ENCODE peak calls at places on chromosomes 16 and 17, in four cellular contexts. B, J, C and P are unnamed samples.
A peak's percentile ranks its signal among the peaks of the same experiment; 100 is the strongest.

GRCh38 chr17:75587718-75588545 is at the start of gene MYO15B:
- DNase-seq in C (no peak), B (peak; percentile 29), J (peak; percentile 62), P (peak; percentile 81)

GRCh38 chr16:47058295-47059086 is 85.0 kb upstream of the DNAJA2 start:
- DNase-seq in B (no peak), C (no peak), J (peak; percentile 54), P (no peak)

GRCh38 chr16:48947371-48947713 is 334.3 kb downstream of the CBLN1 start:
- DNase-seq in C (no peak), B (no peak), J (no peak), P (no peak)

GRCh38 chr16:23848958-23849357 is 13.2 kb downstream of the PRKCB start:
- DNase-seq in B (no peak), J (no peak), C (no peak), P (no peak)

GRCh38 chr16:20910781-20911321 is 10.3 kb downstream of the LYRM1 start:
- DNase-seq in J (peak; percentile 90), B (no peak), C (peak; percentile 92), P (no peak)

GRCh38 chr17:66602659-66603363 is 232.1 kb upstream of the CACNG5 start:
- DNase-seq in C (peak; percentile 77), B (no peak), J (peak; percentile 76), P (no peak)

GRCh38 chr17:6279659-6280058 is 155.3 kb downstream of the AIPL1 start:
- DNase-seq in B (no peak), J (no peak), C (no peak), P (peak; percentile 16)

GRCh38 chr17:51427259-51428255 is 167.2 kb downstream of the UTP18 start:
- DNase-seq in B (no peak), C (no peak), J (no peak), P (peak; percentile 12)

GRCh38 chr17:31310260-31310659 is 3.6 kb downstream of the EVI2B start:
- DNase-seq in C (no peak), B (no peak), J (no peak), P (no peak)

GRCh38 chr17:81191116-81191515 is 25.1 kb upstream of the AATK start:
- DNase-seq in B (no peak), C (no peak), J (no peak), P (no peak)

GRCh38 chr17:81189016-81189415 is 23.0 kb upstream of the AATK start:
- DNase-seq in B (no peak), C (no peak), J (no peak), P (no peak)

GRCh38 chr17:81188491-81188840 is 22.4 kb upstream of the AATK start:
- DNase-seq in J (no peak), C (no peak), B (no peak), P (no peak)

GRCh38 chr17:81190591-81190990 is 24.6 kb upstream of the AATK start:
- DNase-seq in J (no peak), C (no peak), B (no peak), P (no peak)

DNA sequence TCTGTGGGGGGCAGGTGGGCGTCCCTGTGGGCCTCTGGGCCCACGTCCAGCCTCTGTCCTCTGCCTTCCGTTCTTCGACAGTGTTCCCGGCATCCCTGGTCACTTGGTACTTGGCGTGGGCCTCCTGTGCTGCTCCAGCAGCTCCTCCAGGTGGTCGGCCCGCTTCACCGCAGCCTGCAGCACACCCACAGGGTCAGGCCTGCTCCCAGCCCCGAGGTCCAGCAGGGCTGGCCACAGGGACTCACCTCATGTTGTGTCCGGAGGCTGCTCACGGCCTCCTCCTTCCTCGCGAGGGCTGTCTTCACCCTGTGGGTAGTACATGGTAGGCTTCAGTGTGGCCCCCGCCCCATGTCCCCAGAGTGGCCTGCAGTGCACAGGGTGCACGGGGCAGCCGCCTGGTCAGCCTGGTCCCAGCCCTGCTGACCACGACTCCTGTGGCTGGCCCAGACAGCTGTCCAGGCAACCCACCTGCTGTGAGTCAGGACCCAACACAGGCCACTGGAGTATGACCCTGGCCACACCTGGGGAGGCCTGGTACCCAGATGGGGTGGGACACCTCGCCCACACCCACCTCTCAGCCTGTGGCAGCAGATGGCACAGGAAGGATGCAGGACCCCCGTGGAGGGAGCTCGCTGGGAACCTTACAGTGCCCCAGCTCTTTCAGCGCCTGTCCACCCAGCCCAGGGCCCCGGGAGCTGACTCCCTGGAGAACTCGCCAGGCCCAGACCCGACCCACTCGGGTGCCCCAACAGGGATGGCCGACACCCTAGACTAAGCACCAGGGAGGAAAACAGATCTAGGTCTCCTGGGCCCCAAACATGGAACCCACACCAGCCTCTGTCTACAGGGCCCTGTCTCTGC is 23.9 kb upstream of the AATK start:
- DNase-seq in J (peak; percentile 7), C (no peak), B (no peak), P (peak; percentile 63)
- TF ChIP-seq CTCF in J (no peak), C (peak; percentile 14), B (no peak), P (no peak)

GRCh38 chr17:71115669-71115972 is 946.3 kb downstream of the KCNJ2 start:
- DNase-seq in B (no peak), C (peak; percentile 15), J (no peak), P (no peak)

GRCh38 chr17:71114911-71115668 is 945.8 kb downstream of the KCNJ2 start:
- DNase-seq in B (no peak), J (no peak), C (no peak), P (no peak)

GRCh38 chr17:71117461-71117860 is 948.1 kb downstream of the KCNJ2 start:
- DNase-seq in B (no peak), J (peak; percentile 20), C (peak; percentile 21), P (no peak)

DNA sequence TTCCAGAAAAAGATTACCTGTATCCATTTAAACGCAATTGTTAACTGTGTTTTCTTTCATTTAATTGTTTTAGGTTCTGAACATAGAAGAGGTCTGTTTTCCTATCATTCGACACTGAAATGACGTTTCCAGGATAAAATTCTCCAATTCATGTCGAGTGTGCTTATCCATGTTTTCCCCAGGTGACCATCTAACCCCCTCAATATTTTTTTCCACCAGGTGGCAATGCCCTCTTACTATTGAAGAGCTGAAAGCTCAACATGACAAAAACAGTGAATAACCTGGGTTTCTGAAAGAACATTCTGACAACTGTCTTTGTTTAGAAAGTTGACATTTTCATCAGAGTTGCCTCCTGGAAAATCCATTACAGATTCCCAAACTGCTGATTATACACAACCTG is 948.7 kb downstream of the KCNJ2 start:
- DNase-seq in J (no peak), B (no peak), C (peak; percentile 18), P (peak; percentile 4)
- TF ChIP-seq CTCF in J (peak; percentile 10), B (no peak), C (peak; percentile 47), P (no peak)

GRCh38 chr17:49218941-49219913 is 8.7 kb downstream of the ABI3 start:
- DNase-seq in C (no peak), J (no peak), B (no peak), P (no peak)
- TF ChIP-seq CTCF in C (no peak), J (peak; percentile 16), B (no peak), P (no peak)

GRCh38 chr17:58541249-58541648 is 26.8 kb upstream of the MTMR4 start:
- DNase-seq in J (no peak), B (no peak), C (no peak), P (no peak)
- TF ChIP-seq CTCF in J (peak; percentile 48), B (no peak), C (peak; percentile 13), P (no peak)

GRCh38 chr16:70158261-70158939 is 15.2 kb upstream of the CLEC18C start:
- DNase-seq in B (peak; percentile 13), J (no peak), C (no peak), P (no peak)
- TF ChIP-seq CTCF in B (no peak), J (no peak), C (no peak), P (no peak)

DNA sequence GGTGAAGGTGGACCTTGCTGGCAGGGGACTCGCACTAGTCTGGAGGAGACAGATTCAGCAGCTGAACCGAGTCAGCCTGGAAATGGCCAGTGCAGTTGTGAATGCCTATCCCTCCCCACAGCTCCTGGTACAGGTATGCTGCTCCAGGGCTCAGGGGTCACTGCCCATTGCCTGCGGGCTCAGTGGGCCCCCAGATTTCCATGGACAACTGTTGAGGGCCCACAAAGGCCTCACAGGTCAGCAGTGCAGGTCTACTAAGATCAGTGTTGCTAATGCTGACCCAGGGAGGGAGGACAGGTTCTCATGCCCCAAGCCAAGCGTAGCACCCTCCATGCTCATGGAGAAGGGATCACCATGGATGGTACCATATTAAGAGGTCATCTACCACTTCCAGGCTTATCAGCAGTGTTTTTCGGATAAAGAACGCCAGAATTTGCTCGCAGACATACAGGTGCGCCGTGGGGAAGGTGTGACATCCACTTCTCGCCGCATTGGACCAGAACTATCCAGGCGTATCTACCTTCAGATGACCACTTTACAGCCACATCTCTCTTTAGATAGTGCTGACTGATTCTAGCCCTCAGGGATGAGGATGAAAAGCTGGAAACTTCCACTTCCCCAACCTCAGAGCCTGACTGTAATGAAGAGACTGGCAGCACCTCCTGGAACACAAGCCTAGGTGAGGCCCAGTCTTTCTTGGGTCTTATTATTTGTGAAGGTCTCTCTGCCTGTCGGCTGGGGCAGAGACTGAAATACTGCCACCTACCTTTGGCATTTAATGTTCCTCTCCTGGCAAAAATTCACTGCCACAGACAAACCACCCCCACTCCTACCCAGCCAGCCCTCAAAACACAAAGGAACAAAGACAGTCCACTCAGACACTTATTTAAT is 7.6 kb downstream of the EME1 start:
- DNase-seq in B (no peak), C (no peak), J (no peak), P (no peak)
- TF ChIP-seq CTCF in B (no peak), C (peak; percentile 14), J (no peak), P (no peak)

DNA sequence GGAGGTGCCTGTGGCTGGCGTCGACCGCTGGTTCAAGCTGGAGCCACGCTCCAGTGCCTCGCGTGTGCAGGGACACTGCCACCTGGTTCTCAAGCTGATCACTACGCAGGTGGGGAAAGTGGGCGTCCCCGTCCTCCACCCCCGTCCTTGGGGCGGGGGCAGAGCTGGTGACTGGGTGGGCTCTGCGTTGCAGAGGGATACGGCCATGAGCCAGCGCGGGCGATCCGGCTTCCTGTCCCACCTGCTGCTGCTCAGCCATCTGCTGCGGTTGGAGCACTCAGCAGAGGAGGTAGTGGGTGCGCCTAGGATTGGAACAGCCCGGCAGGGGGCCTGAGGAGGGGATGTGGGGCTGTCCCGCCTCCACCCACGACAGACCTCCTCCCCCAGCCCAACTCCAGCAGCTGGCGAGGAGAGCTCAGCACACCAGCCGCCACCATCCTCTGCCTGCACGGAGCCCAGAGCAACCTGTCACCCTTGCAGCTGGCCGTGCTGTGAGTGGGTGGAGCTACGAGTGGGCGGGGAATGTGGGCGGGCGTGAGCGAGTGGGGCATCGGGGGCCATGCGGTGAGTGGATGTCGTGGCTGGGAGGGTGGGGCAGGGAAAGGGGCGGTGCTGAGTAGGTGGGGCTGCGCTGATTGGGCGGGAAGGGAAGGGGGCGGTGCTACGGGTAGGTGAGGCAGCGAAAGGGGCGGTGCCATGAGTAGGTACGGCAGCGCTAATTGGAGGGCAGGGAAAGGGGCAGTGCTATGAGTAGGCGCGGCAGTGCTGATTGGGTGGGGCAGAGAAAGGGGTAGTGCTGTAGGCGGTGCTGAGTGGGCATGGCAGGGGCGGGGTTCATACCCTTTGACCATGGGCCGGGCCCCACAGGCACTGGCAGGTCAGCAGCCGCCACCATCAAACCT is 8.9 kb downstream of the TSR3 start:
- DNase-seq in J (peak; percentile 83), C (peak; percentile 82), B (peak; percentile 92), P (peak; percentile 94)
- TF ChIP-seq CTCF in J (no peak), C (no peak), B (no peak), P (no peak)